ENCODE peak calls at places on chromosomes 13 and 19, in eight cellular contexts. W is right lobe of liver; N is upper lobe of left lung; C is stimulated activated CD4-positive, alpha-beta T cell treated with anti-CD3 and anti-CD28 coated beads, Interleukin-15, amount 100 ng/mL, for 1 hour; T is posterior vena cava; P is activated CD4-positive, alpha-beta T cell treated with anti-CD3 and anti-CD28 coated beads, Interleukin-2, amount 10 ng/mL, durations not matched to agents 7 days and 5 days; J is activated T-helper 2 cell treated with anti-CD3 and anti-CD28 coated beads, Interferon-gamma antibody, Interleukin-2, Interleukin-4, amounts not matched to agents 10 μg/mL and 5 μg/mL and 100 μg/mL, durations not matched to agents 14 hours and 24 hours and 36 hours; Q is left ventricle myocardium superior. R is an unnamed sample.

GRCh38 chr13:85536706-85537105 is 262.5 kb downstream of the SLITRK6 start:
- DNase-seq in W (no peak), N (no peak), C (no peak), T (no peak), P (no peak), J (no peak), Q (no peak), R (no peak)

GRCh38 chr13:97266734-97267417 is 44.7 kb downstream of the MBNL2 start:
- DNase-seq in W (no peak), N (no peak), C (no peak), T (no peak), P (no peak), J (no peak), Q (no peak), R (no peak)

GRCh38 chr13:28550721-28551497 is 56.0 kb upstream of the FLT1 start:
- DNase-seq in W (no peak), N (no peak), C (no peak), T (no peak), P (no peak), J (no peak), Q (no peak), R (no peak)

GRCh38 chr19:50333235-50333736 is 4.1 kb upstream of the KCNC3 start:
- DNase-seq in W (peak; percentile 94), N (peak; percentile 97), C (peak; percentile 86), T (peak; percentile 93), P (peak; percentile 96), J (peak; percentile 94), Q (peak; percentile 93), R (peak; percentile 99)

GRCh38 chr19:19531951-19532805 is 3.5 kb downstream of the YJEFN3 start:
- DNase-seq in W (peak; percentile 82), N (peak; percentile 98), C (peak; percentile 88), T (peak; percentile 95), P (peak; percentile 85), J (peak; percentile 76), Q (peak; percentile 93), R (peak; percentile 55)

GRCh38 chr13:100442095-100442832 is 146.3 kb downstream of the GGACT start:
- DNase-seq in W (no peak), N (no peak), C (no peak), T (no peak), P (no peak), J (no peak), Q (no peak), R (no peak)

GRCh38 chr13:71864094-71864980 is 2.7 kb downstream of the DACH1 start:
- DNase-seq in W (peak; percentile 47), N (peak; percentile 86), C (no peak), T (peak; percentile 80), P (peak; percentile 36), J (no peak), Q (peak; percentile 65), R (no peak)

GRCh38 chr13:27076411-27076810 is 95.2 kb downstream of the USP12 start:
- DNase-seq in W (no peak), N (no peak), C (no peak), T (no peak), P (no peak), J (no peak), Q (no peak), R (no peak)

GRCh38 chr19:1252818-1253513 is 4.6 kb downstream of the MIDN start:
- DNase-seq in W (peak; percentile 90), N (peak; percentile 96), C (no peak), T (peak; percentile 98), P (peak; percentile 76), J (peak; percentile 67), Q (peak; percentile 91), R (peak; percentile 99)

GRCh38 chr13:48000559-48001126 is 430 bp downstream of the SUCLA2 start:
- DNase-seq in W (no peak), N (no peak), C (no peak), T (no peak), P (peak; percentile 29), J (no peak), Q (no peak), R (no peak)

GRCh38 chr13:50334092-50334778 is 319.0 kb downstream of the KCNRG start:
- DNase-seq in W (no peak), N (peak; percentile 30), C (no peak), T (no peak), P (no peak), J (no peak), Q (no peak), R (peak; percentile 99)

R was measured in MV-4-11.